ENCODE peak calls at places on chromosomes 4 and X, in nine cellular contexts. One of them, this sample, is unnamed.

GRCh38 chrX:131854586-131854985 is 168.5 kb upstream of the STK26 start:
- DNase-seq in glutamatergic neuron: no peak
- DNase-seq in A549: no peak
- DNase-seq in choroid plexus epithelial cell: peak; percentile 4
- DNase-seq in coronary artery: no peak
- DNase-seq in NCI-H2171 treated with DMSO at 0.1 percent for 48 hours: peak; percentile 55
- DNase-seq in stimulated activated CD4-positive, alpha-beta T cell treated with anti-CD3 and anti-CD28 coated beads, TNF-alpha, amount 100 ng/mL, for 4 hours: no peak
- DNase-seq in lung microvascular endothelial cell: peak; percentile 35
- DNase-seq in stimulated activated naive CD4-positive, alpha-beta T cell: peak; percentile 22
- DNase-seq in this sample: no peak

GRCh38 chr4:114137984-114138383 is 158.5 kb upstream of the ARSJ start:
- DNase-seq in stimulated activated naive CD4-positive, alpha-beta T cell: no peak
- DNase-seq in lung microvascular endothelial cell: no peak
- DNase-seq in A549: no peak
- DNase-seq in NCI-H2171 treated with DMSO at 0.1 percent for 48 hours: no peak
- DNase-seq in stimulated activated CD4-positive, alpha-beta T cell treated with anti-CD3 and anti-CD28 coated beads, TNF-alpha, amount 100 ng/mL, for 4 hours: no peak
- DNase-seq in glutamatergic neuron: no peak
- DNase-seq in choroid plexus epithelial cell: no peak
- DNase-seq in coronary artery: no peak
- DNase-seq in this sample: no peak

GRCh38 chr4:56633486-56633885 is 47.6 kb downstream of the HOPX start:
- DNase-seq in coronary artery: no peak
- DNase-seq in A549: no peak
- DNase-seq in choroid plexus epithelial cell: no peak
- DNase-seq in NCI-H2171 treated with DMSO at 0.1 percent for 48 hours: no peak
- DNase-seq in stimulated activated naive CD4-positive, alpha-beta T cell: no peak
- DNase-seq in glutamatergic neuron: no peak
- DNase-seq in lung microvascular endothelial cell: no peak
- DNase-seq in stimulated activated CD4-positive, alpha-beta T cell treated with anti-CD3 and anti-CD28 coated beads, TNF-alpha, amount 100 ng/mL, for 4 hours: no peak
- DNase-seq in this sample: no peak

GRCh38 chr4:5477613-5478012 is 230.7 kb downstream of the EVC2 start:
- DNase-seq in choroid plexus epithelial cell: no peak
- DNase-seq in lung microvascular endothelial cell: no peak
- DNase-seq in stimulated activated naive CD4-positive, alpha-beta T cell: no peak
- DNase-seq in NCI-H2171 treated with DMSO at 0.1 percent for 48 hours: no peak
- DNase-seq in A549: no peak
- DNase-seq in glutamatergic neuron: no peak
- DNase-seq in coronary artery: peak; percentile 28
- DNase-seq in stimulated activated CD4-positive, alpha-beta T cell treated with anti-CD3 and anti-CD28 coated beads, TNF-alpha, amount 100 ng/mL, for 4 hours: no peak
- DNase-seq in this sample: no peak

GRCh38 chr4:92232566-92232965 is 71.2 kb upstream of the GRID2 start:
- DNase-seq in coronary artery: no peak
- DNase-seq in NCI-H2171 treated with DMSO at 0.1 percent for 48 hours: no peak
- DNase-seq in choroid plexus epithelial cell: peak; percentile 15
- DNase-seq in glutamatergic neuron: no peak
- DNase-seq in stimulated activated naive CD4-positive, alpha-beta T cell: no peak
- DNase-seq in lung microvascular endothelial cell: no peak
- DNase-seq in A549: no peak
- DNase-seq in stimulated activated CD4-positive, alpha-beta T cell treated with anti-CD3 and anti-CD28 coated beads, TNF-alpha, amount 100 ng/mL, for 4 hours: no peak
- DNase-seq in this sample: no peak

GRCh38 chrX:21961142-21961541 is 20.6 kb downstream of the SMS start:
- DNase-seq in glutamatergic neuron: no peak
- DNase-seq in A549: no peak
- DNase-seq in lung microvascular endothelial cell: no peak
- DNase-seq in NCI-H2171 treated with DMSO at 0.1 percent for 48 hours: no peak
- DNase-seq in choroid plexus epithelial cell: no peak
- DNase-seq in coronary artery: no peak
- DNase-seq in stimulated activated naive CD4-positive, alpha-beta T cell: no peak
- DNase-seq in stimulated activated CD4-positive, alpha-beta T cell treated with anti-CD3 and anti-CD28 coated beads, TNF-alpha, amount 100 ng/mL, for 4 hours: no peak
- DNase-seq in this sample: no peak

GRCh38 chrX:136870064-136870463 is 10.5 kb downstream of the RBMX start:
- DNase-seq in stimulated activated CD4-positive, alpha-beta T cell treated with anti-CD3 and anti-CD28 coated beads, TNF-alpha, amount 100 ng/mL, for 4 hours: no peak
- DNase-seq in NCI-H2171 treated with DMSO at 0.1 percent for 48 hours: no peak
- DNase-seq in coronary artery: no peak
- DNase-seq in A549: no peak
- DNase-seq in lung microvascular endothelial cell: no peak
- DNase-seq in glutamatergic neuron: no peak
- DNase-seq in stimulated activated naive CD4-positive, alpha-beta T cell: no peak
- DNase-seq in choroid plexus epithelial cell: no peak
- DNase-seq in this sample: no peak

GRCh38 chr4:100063355-100063754 is 113.3 kb upstream of the H2AZ1 start:
- DNase-seq in stimulated activated naive CD4-positive, alpha-beta T cell: peak; percentile 17
- DNase-seq in A549: no peak
- DNase-seq in glutamatergic neuron: no peak
- DNase-seq in choroid plexus epithelial cell: no peak
- DNase-seq in stimulated activated CD4-positive, alpha-beta T cell treated with anti-CD3 and anti-CD28 coated beads, TNF-alpha, amount 100 ng/mL, for 4 hours: no peak
- DNase-seq in coronary artery: no peak
- DNase-seq in lung microvascular endothelial cell: no peak
- DNase-seq in NCI-H2171 treated with DMSO at 0.1 percent for 48 hours: no peak
- DNase-seq in this sample: no peak

GRCh38 chr4:128571747-128572146 is 237.8 kb upstream of the JADE1 start:
- DNase-seq in A549: peak; percentile 70
- DNase-seq in NCI-H2171 treated with DMSO at 0.1 percent for 48 hours: no peak
- DNase-seq in glutamatergic neuron: no peak
- DNase-seq in choroid plexus epithelial cell: peak; percentile 97
- DNase-seq in lung microvascular endothelial cell: no peak
- DNase-seq in coronary artery: no peak
- DNase-seq in stimulated activated naive CD4-positive, alpha-beta T cell: no peak
- DNase-seq in stimulated activated CD4-positive, alpha-beta T cell treated with anti-CD3 and anti-CD28 coated beads, TNF-alpha, amount 100 ng/mL, for 4 hours: no peak
- DNase-seq in this sample: no peak

This sample was measured in WTC11.